ENCODE peak calls at places on chromosomes 1 and 21, in eight cellular contexts. V is H9, I is A549, U is cardiac muscle cell, F is mammary epithelial cell, M is transverse colon, Y is psoas muscle, P is mesendoderm. O is an unnamed sample.

GRCh38 chr21:37546949-37547614 is 180.5 kb downstream of the DYRK1A start:
- DNase-seq in M (no peak), Y (no peak), U (no peak), P (no peak), F (no peak), I (no peak), V (no peak), O (peak; percentile 18)

GRCh38 chr1:44934786-44935185 is 51.6 kb downstream of the EIF2B3 start:
- DNase-seq in V (no peak), U (no peak), P (no peak), M (no peak), F (no peak), Y (no peak), I (no peak), O (no peak)

GRCh38 chr1:226512076-226512728 is 36.4 kb upstream of the STUM start:
- DNase-seq in M (no peak), Y (no peak), P (peak; percentile 85), V (no peak), I (no peak), F (peak; percentile 78), U (no peak), O (peak; percentile 31)

GRCh38 chr1:151827853-151828252 is 3.7 kb downstream of the RORC start:
- DNase-seq in F (no peak), I (no peak), U (no peak), P (no peak), M (no peak), Y (no peak), V (no peak), O (no peak)

GRCh38 chr1:88768187-88768586 is 84.1 kb downstream of the PKN2 start:
- DNase-seq in F (no peak), U (no peak), V (no peak), M (no peak), P (peak; percentile 28), Y (no peak), I (no peak), O (no peak)

GRCh38 chr21:44653123-44653522 is 1.3 kb downstream of the KRTAP12-4 start:
- DNase-seq in M (no peak), I (no peak), V (no peak), Y (no peak), F (no peak), P (no peak), U (no peak), O (no peak)

GRCh38 chr1:165854101-165854845 is 26.9 kb downstream of the UCK2 start:
- DNase-seq in M (no peak), F (peak; percentile 74), V (no peak), Y (no peak), P (peak; percentile 85), I (peak; percentile 78), U (peak; percentile 65), O (peak; percentile 52)

GRCh38 chr1:91020486-91020885 is 1.3 kb downstream of the ZNF644 start:
- DNase-seq in I (no peak), F (no peak), M (no peak), U (no peak), Y (no peak), P (no peak), V (no peak), O (no peak)

GRCh38 chr1:165253818-165254254 is 102.7 kb downstream of the LMX1A start:
- DNase-seq in V (no peak), F (no peak), M (no peak), Y (no peak), U (no peak), I (no peak), P (peak; percentile 32), O (no peak)

GRCh38 chr1:166167395-166167922 is 658 bp upstream of the FAM78B start:
- DNase-seq in V (no peak), P (no peak), U (no peak), F (no peak), Y (no peak), M (no peak), I (no peak), O (no peak)

GRCh38 chr1:181618559-181618958 is 135.2 kb downstream of the CACNA1E start:
- DNase-seq in V (no peak), P (no peak), I (no peak), U (no peak), F (no peak), M (no peak), Y (no peak), O (no peak)

GRCh38 chr1:60596791-60597748 is 485.3 kb upstream of the NFIA start:
- DNase-seq in I (no peak), M (no peak), P (peak; percentile 20), V (no peak), F (peak; percentile 3), Y (no peak), U (no peak), O (no peak)

GRCh38 chr1:84753516-84754375 is 63.5 kb upstream of the SSX2IP start:
- DNase-seq in V (peak; percentile 77), I (peak; percentile 66), Y (peak; percentile 58), P (peak; percentile 71), U (peak; percentile 84), M (peak; percentile 76), F (peak; percentile 54), O (no peak)

GRCh38 chr1:67405473-67406245 is 24.5 kb downstream of the SERBP1 start:
- DNase-seq in Y (no peak), P (no peak), I (no peak), U (peak; percentile 43), F (no peak), M (no peak), V (no peak), O (no peak)
- H3K27ac ChIP-seq in Y (no peak overlapping the region), P (no peak overlapping the region), I (no peak overlapping the region), U (no peak overlapping the region), F (no peak overlapping the region), M (no peak overlapping the region), V (no peak overlapping the region), O (no peak overlapping the region)

DNA sequence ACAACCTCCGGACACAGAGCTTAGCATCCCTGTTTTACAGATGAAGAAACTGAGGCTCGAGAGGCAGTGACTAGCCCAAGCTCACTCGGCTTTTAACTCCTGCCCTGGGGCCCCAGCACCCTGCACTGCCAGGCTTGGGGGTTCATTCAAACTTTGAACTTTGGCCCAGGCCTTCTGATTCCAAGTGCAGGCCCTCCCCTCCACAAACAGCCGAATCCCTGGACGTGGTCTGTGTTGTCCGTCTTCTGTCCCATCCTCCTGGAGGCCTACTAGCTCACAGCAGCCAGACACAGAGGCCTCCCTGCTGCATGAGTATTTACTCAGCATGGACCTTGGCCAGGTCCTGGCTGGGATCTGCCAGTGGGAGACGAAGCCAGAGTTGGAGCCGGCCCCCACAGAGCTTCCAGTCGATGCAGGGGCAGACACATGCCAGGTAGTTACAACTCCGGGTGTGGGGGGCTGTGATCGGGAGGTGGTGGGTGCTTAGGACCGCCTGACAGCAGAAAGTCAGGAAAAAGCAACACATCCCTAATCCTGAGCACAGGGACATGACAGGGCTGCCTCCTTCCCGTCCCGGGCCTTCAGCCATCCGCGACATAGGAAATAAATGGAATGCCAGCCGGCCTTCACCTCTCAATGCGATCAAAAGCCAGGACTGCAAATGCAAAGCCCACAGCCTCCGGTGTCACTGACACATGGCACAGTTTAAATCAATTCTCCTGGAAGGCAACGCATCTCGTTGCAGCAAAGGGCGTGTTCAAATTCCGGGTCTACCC is 7.4 kb downstream of the IFFO2 start:
- DNase-seq in V (no peak), Y (peak; percentile 77), P (no peak), I (peak; percentile 56), F (peak; percentile 53), U (peak; percentile 35), M (no peak), O (no peak)
- H3K27ac ChIP-seq in V (no peak overlapping the region), Y (peak overlapping the region; percentile 74), P (no peak overlapping the region), I (peak overlapping the region; percentile 91), F (peak overlapping the region; percentile 92), U (peak overlapping the region; percentile 90), M (peak overlapping the region; percentile 83), O (peak overlapping the region; percentile 92)

GRCh38 chr1:94106716-94107115 is 14.2 kb downstream of the ABCA4 start:
- DNase-seq in V (no peak), P (no peak), F (no peak), Y (no peak), U (no peak), I (no peak), M (no peak), O (no peak)

GRCh38 chr1:94105957-94106529 is 14.9 kb downstream of the ABCA4 start:
- DNase-seq in U (no peak), F (no peak), P (no peak), Y (no peak), V (no peak), I (no peak), M (no peak), O (no peak)

GRCh38 chr1:94104776-94105462 is 16.0 kb downstream of the ABCA4 start:
- DNase-seq in M (no peak), Y (no peak), U (no peak), F (no peak), I (no peak), P (no peak), V (no peak), O (no peak)

GRCh38 chr1:94104127-94104684 is 16.7 kb downstream of the ABCA4 start:
- DNase-seq in U (no peak), M (no peak), Y (no peak), I (no peak), F (no peak), V (no peak), P (no peak), O (no peak)

DNA sequence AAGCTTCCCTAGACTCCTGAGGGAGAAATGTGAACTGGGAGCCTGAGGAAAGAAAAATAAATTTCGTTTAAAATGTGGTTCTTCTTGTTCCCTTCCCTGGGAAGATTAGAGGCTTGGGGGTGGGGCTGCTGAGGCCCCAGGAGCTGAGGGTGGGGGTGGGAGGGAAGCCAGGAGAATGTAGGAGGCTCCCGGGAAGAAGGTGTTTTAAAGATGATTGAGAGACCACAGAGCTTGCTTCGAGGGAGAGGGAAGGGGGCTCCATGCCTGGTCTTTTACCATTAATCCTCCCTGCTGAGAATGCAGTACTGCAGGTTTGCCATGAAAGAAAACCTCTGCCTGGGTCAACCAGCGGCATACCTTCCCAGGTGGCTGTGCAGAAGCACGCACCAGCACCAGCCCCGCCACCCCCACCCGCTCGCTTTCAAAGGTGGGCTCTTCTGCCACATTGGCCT is 15.4 kb downstream of the ABCA4 start:
- DNase-seq in V (no peak), I (no peak), F (no peak), M (no peak), P (no peak), U (no peak), Y (no peak), O (no peak)
- H3K27ac ChIP-seq in V (no peak overlapping the region), I (peak overlapping the region; percentile 31), F (no peak overlapping the region), M (no peak overlapping the region), P (no peak overlapping the region), U (no peak overlapping the region), Y (no peak overlapping the region), O (no peak overlapping the region)

GRCh38 chr21:42313501-42313969 is 1.7 kb downstream of the TFF3 start:
- DNase-seq in Y (no peak), V (peak; percentile 69), P (peak; percentile 38), I (no peak), F (no peak), M (peak; percentile 66), U (peak; percentile 20), O (no peak)

GRCh38 chr21:42317341-42317741 is 2.1 kb upstream of the TFF3 start:
- DNase-seq in M (peak; percentile 66), U (no peak), I (no peak), P (no peak), Y (no peak), F (no peak), V (no peak), O (no peak)

GRCh38 chr21:42314616-42315295 is 453 bp downstream of the TFF3 start:
- DNase-seq in F (no peak), Y (no peak), V (no peak), P (no peak), U (no peak), M (peak; percentile 59), I (no peak), O (no peak)

GRCh38 chr21:42316891-42317290 is 1.7 kb upstream of the TFF3 start:
- DNase-seq in Y (no peak), M (peak; percentile 90), V (no peak), F (no peak), P (no peak), I (no peak), U (no peak), O (no peak)

GRCh38 chr21:42315296-42315891 is at the start of gene TFF3:
- DNase-seq in Y (no peak), P (no peak), V (no peak), I (peak; percentile 6), F (no peak), U (no peak), M (peak; percentile 70), O (no peak)
- H3K27ac ChIP-seq in Y (no peak within 1 kb of the TSS), P (no peak within 1 kb of the TSS), V (no peak within 1 kb of the TSS), I (no peak within 1 kb of the TSS), F (no peak within 1 kb of the TSS), U (no peak within 1 kb of the TSS), M (peak within 1 kb of the TSS; percentile 85), O (no peak within 1 kb of the TSS)